ENCODE peak calls at places on chromosomes 11 and 22, in seven cellular contexts. H is H1, O is GM12878, T is HCT116, N is SK-N-SH, Y is HepG2, I is K562. S is an unnamed sample.
A peak's percentile ranks its signal among the peaks of the same experiment; 100 is the strongest.

GRCh38 chr11:111112614-111113013 is 132.9 kb upstream of the POU2AF2 start:
- DNase-seq in N (no peak), T (no peak), H (no peak), I (no peak), Y (no peak), O (no peak), S (no peak)

GRCh38 chr11:102819491-102819890 is 21.5 kb upstream of the MMP1 start:
- DNase-seq in H (no peak), I (no peak), T (no peak), Y (peak; percentile 37), O (no peak), N (no peak), S (no peak)

GRCh38 chr22:36726007-36726380 is 22.4 kb upstream of the CACNG2 start:
- DNase-seq in O (no peak), T (no peak), H (no peak), I (no peak), N (no peak), Y (no peak), S (no peak)

GRCh38 chr11:36157151-36157519 is 132.1 kb downstream of the COMMD9 start:
- DNase-seq in H (no peak), Y (no peak), T (no peak), N (no peak), O (no peak), I (no peak), S (no peak)

GRCh38 chr11:27171391-27171790 is 130.8 kb downstream of the BBOX1 start:
- DNase-seq in T (no peak), N (no peak), H (no peak), Y (no peak), O (no peak), I (no peak), S (no peak)

GRCh38 chr11:33500865-33501479 is 199.7 kb downstream of the C11orf91 start:
- DNase-seq in O (no peak), I (no peak), H (no peak), T (no peak), N (no peak), Y (peak; percentile 9), S (no peak)

GRCh38 chr11:33735426-33736147 is 636 bp downstream of the CD59 start:
- DNase-seq in Y (peak; percentile 34), H (no peak), N (peak; percentile 66), O (peak; percentile 37), I (peak; percentile 32), T (no peak), S (no peak)

GRCh38 chr11:19980957-19981669 is 179.2 kb downstream of the DBX1 start:
- DNase-seq in N (peak; percentile 21), T (no peak), I (peak; percentile 59), H (no peak), Y (peak; percentile 40), O (no peak), S (peak; percentile 77)

GRCh38 chr11:61297741-61298140 is 2.6 kb upstream of the VWCE start:
- DNase-seq in H (no peak), I (no peak), N (no peak), O (no peak), T (no peak), Y (peak; percentile 29), S (no peak)

GRCh38 chr11:33695051-33695566 is 5.5 kb downstream of the C11orf91 start:
- DNase-seq in H (no peak), Y (peak; percentile 28), N (no peak), T (no peak), I (no peak), O (no peak), S (no peak)

GRCh38 chr11:134385774-134386565 is 26.1 kb downstream of the B3GAT1 start:
- DNase-seq in N (peak; percentile 73), I (no peak), H (no peak), Y (no peak), T (no peak), O (no peak), S (peak; percentile 63)

GRCh38 chr11:82994615-82995014 is 77.1 kb downstream of the RAB30 start:
- DNase-seq in H (no peak), Y (no peak), N (no peak), I (no peak), T (no peak), O (no peak), S (no peak)

GRCh38 chr11:68041617-68042218 is 2.9 kb downstream of the TCIRG1 start:
- DNase-seq in I (no peak), H (no peak), Y (no peak), O (no peak), N (no peak), T (no peak), S (no peak)

GRCh38 chr11:14109742-14110141 is 147.2 kb downstream of the SPON1 start:
- DNase-seq in H (no peak), I (no peak), O (no peak), T (no peak), N (no peak), Y (no peak), S (no peak)

GRCh38 chr11:127130321-127130720 is 129.8 kb upstream of the KIRREL3 start:
- DNase-seq in Y (no peak), I (no peak), T (no peak), O (no peak), H (no peak), N (no peak), S (no peak)

GRCh38 chr11:109130910-109131309 is 291.1 kb upstream of the C11orf87 start:
- DNase-seq in T (no peak), H (no peak), Y (no peak), I (no peak), O (no peak), N (no peak), S (no peak)

GRCh38 chr22:30444632-30445437 is 19.3 kb downstream of the MTFP1 start:
- DNase-seq in T (peak; percentile 54), Y (peak; percentile 41), H (peak; percentile 59), I (peak; percentile 82), O (no peak), N (peak; percentile 86), S (peak; percentile 72)

GRCh38 chr22:45261407-45262088 is 20.9 kb upstream of the KIAA0930 start:
- DNase-seq in O (no peak), I (no peak), H (no peak), N (no peak), Y (no peak), T (no peak), S (no peak)

GRCh38 chr22:46966495-46966845 is 204.0 kb downstream of the TBC1D22A start:
- DNase-seq in N (no peak), T (no peak), I (no peak), O (no peak), Y (no peak), H (no peak), S (no peak)

GRCh38 chr11:134609361-134610115 is 197.5 kb upstream of the B3GAT1 start:
- DNase-seq in I (no peak), H (no peak), T (no peak), O (no peak), Y (no peak), N (no peak), S (no peak)

GRCh38 chr11:70928854-70929598 is 323.4 kb downstream of the SHANK2 start:
- DNase-seq in O (no peak), H (no peak), Y (no peak), T (no peak), I (no peak), N (no peak), S (no peak)

GRCh38 chr11:116172156-116172555 is 600.6 kb downstream of the BUD13 start:
- DNase-seq in T (no peak), N (no peak), O (no peak), H (no peak), Y (no peak), I (no peak), S (no peak)

GRCh38 chr11:69008774-69009440 is 4.1 kb downstream of the MRGPRF start:
- DNase-seq in I (peak; percentile 69), O (no peak), T (peak; percentile 83), H (peak; percentile 51), N (peak; percentile 60), Y (peak; percentile 36), S (no peak)

GRCh38 chr11:70594031-70594430 is 195.7 kb downstream of the CTTN start:
- DNase-seq in T (no peak), N (no peak), Y (no peak), I (no peak), O (no peak), H (no peak), S (no peak)

GRCh38 chr22:29071261-29072045 is 1.4 kb upstream of the KREMEN1 start:
- DNase-seq in I (no peak), T (no peak), Y (peak; percentile 71), O (no peak), H (peak; percentile 43), N (no peak), S (no peak)

GRCh38 chr11:119790476-119790875 is 61.5 kb upstream of the NECTIN1 start:
- DNase-seq in H (no peak), O (no peak), I (no peak), N (no peak), Y (no peak), T (no peak), S (no peak)
- TF ChIP-seq JUND in H (no peak), O (no peak), I (no peak), N (no peak), Y (no peak), T (no peak), S (no peak)

GRCh38 chr11:3807856-3808845 is at the start of gene PGAP2:
- DNase-seq in I (peak; percentile 85), O (no peak), N (peak; percentile 90), H (peak; percentile 54), T (peak; percentile 61), Y (peak; percentile 61), S (peak; percentile 85)
- TF ChIP-seq JUND in I (no peak), O (no peak), N (no peak), H (no peak), T (no peak), Y (no peak), S (no peak)

DNA sequence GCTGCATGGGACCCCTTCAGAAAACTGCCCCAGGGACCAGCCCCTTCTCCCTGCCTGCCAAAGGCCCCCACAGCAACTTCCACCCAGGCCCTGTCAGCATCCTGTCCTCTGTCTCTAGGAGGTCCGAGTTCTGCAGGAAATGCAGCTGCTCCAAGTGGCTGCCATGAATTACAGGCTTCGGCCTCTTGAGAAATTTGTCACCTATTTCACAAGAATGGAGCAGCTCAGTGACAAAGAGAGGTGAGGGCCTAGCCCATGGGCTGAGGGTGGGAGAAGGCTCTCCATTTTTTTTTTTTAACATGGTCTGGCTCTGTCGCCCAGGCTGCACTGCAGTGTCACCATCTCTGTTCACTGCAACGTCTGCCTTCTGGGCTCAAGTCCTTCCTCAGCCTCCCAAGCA is 7.3 kb downstream of the RGL4 start:
- DNase-seq in H (no peak), N (no peak), T (no peak), O (no peak), Y (no peak), I (no peak), S (no peak)
- TF ChIP-seq JUND in H (no peak), N (no peak), T (no peak), O (no peak), Y (no peak), I (no peak), S (no peak)

GRCh38 chr11:5103066-5103465 is 33.7 kb downstream of the OR52E1 start:
- DNase-seq in T (no peak), H (no peak), N (no peak), I (no peak), Y (no peak), O (no peak), S (no peak)

GRCh38 chr11:5107285-5107684 is 30.9 kb downstream of the OR52A5 start:
- DNase-seq in I (peak; percentile 29), T (no peak), O (no peak), N (no peak), H (no peak), Y (no peak), S (no peak)

DNA sequence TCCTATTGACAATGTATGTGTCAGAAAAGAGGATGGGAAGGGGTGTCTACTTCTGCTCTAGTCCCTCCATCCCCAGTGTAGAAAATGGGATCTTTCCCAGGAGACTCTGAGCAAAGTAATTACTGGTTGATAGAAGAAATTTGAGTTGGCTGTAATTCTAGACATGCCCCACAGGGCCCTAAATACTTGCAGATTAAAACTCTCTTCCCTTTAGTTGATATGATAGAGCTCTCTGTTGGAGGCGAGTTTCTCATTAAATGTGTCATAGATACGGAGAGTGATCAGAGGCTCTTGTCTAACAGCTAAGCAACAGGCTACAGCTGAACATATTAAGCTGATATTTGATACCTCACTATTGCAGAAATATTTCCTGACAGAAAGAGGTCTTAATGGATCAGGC is 32.9 kb downstream of the OR52E1 start:
- DNase-seq in I (no peak), N (no peak), Y (no peak), O (no peak), T (no peak), H (no peak), S (no peak)
- TF ChIP-seq JUND in I (no peak), N (no peak), Y (no peak), O (no peak), T (no peak), H (no peak), S (no peak)

S was measured in T47D.